ENCODE peak calls at places on chromosomes 12 and 14, in ten cellular contexts. M is PC-9; P is heart left ventricle; E is SK-N-SH; Y is right lobe of liver; B is lower lobe of right lung; Z is effector memory CD4-positive, alpha-beta T cell; U is GM12878; J is RWPE2; I is left ventricle myocardium inferior. T is an unnamed sample.

GRCh38 chr12:75656210-75656609 is 144.8 kb upstream of the KRR1 start:
- DNase-seq in E (no peak), P (no peak), Y (no peak), M (no peak), J (no peak), Z (no peak), B (no peak), I (no peak), U (no peak), T (no peak)

GRCh38 chr12:103771466-103771865 is 69.6 kb downstream of the NT5DC3 start:
- DNase-seq in B (no peak), U (no peak), P (no peak), M (no peak), Z (no peak), I (no peak), Y (peak; percentile 50), E (peak; percentile 61), J (no peak), T (peak; percentile 50)

GRCh38 chr12:88665051-88665450 is 84.8 kb upstream of the KITLG start:
- DNase-seq in I (no peak), P (no peak), B (no peak), Z (no peak), Y (no peak), M (no peak), J (no peak), U (no peak), E (no peak), T (no peak)

GRCh38 chr14:49950275-49951250 is 57.7 kb downstream of the ARF6 start:
- DNase-seq in M (peak; percentile 93), B (peak; percentile 81), J (peak; percentile 98), Z (no peak), U (no peak), Y (peak; percentile 60), P (no peak), I (no peak), E (no peak), T (no peak)

GRCh38 chr12:68609955-68610434 is 704 bp upstream of the RAP1B start:
- DNase-seq in I (no peak), E (peak; percentile 13), U (no peak), Z (no peak), B (no peak), P (no peak), J (no peak), M (no peak), Y (no peak), T (no peak)

GRCh38 chr14:32701475-32701874 is 237.2 kb upstream of the NPAS3 start:
- DNase-seq in I (no peak), Y (no peak), B (no peak), E (no peak), P (no peak), M (no peak), Z (no peak), U (no peak), J (no peak), T (no peak)

GRCh38 chr12:48185181-48185919 is 1.9 kb downstream of the CCDC184 start:
- DNase-seq in U (no peak), E (no peak), Y (no peak), I (no peak), P (no peak), M (no peak), B (no peak), Z (no peak), J (no peak), T (no peak)

GRCh38 chr12:7797698-7798398 is 8.6 kb downstream of the NANOG start:
- DNase-seq in Y (no peak), E (no peak), Z (no peak), P (no peak), M (no peak), I (no peak), B (no peak), J (no peak), U (no peak), T (no peak)

GRCh38 chr14:76929927-76930326 is 98.6 kb downstream of the IRF2BPL start:
- DNase-seq in E (no peak), Y (no peak), Z (peak; percentile 55), I (no peak), B (no peak), P (peak; percentile 58), J (no peak), U (no peak), M (no peak), T (no peak)

GRCh38 chr12:27865421-27865820 is 85.4 kb upstream of the MANSC4 start:
- DNase-seq in I (no peak), P (no peak), E (no peak), J (no peak), B (no peak), U (no peak), M (no peak), Y (no peak), Z (no peak), T (no peak)

GRCh38 chr12:112148031-112148513 is 22.7 kb downstream of the TRAFD1 start:
- DNase-seq in E (no peak), Y (no peak), I (no peak), M (peak; percentile 80), J (no peak), P (no peak), B (no peak), Z (no peak), U (no peak), T (no peak)

GRCh38 chr14:75803768-75804167 is 142.7 kb downstream of the TTLL5 start:
- DNase-seq in B (no peak), J (no peak), E (no peak), Z (no peak), M (no peak), P (no peak), I (no peak), U (no peak), Y (no peak), T (no peak)

GRCh38 chr12:106308611-106309010 is 6.1 kb downstream of the TCP11L2 start:
- DNase-seq in Z (no peak), J (no peak), I (no peak), M (no peak), P (no peak), Y (no peak), B (no peak), U (no peak), E (no peak), T (no peak)

GRCh38 chr12:117485984-117486839 is 124.8 kb upstream of the NOS1 start:
- DNase-seq in M (no peak), E (no peak), U (no peak), J (no peak), B (no peak), P (no peak), Z (no peak), I (no peak), Y (no peak), T (no peak)

GRCh38 chr12:54021432-54022013 is 6.7 kb upstream of the HOXC6 start:
- DNase-seq in Z (no peak), E (no peak), I (no peak), P (no peak), Y (no peak), M (no peak), J (no peak), B (no peak), U (no peak), T (no peak)

GRCh38 chr14:58663494-58664111 is 25.8 kb downstream of the DACT1 start:
- DNase-seq in M (no peak), U (no peak), P (no peak), Z (no peak), I (no peak), J (no peak), B (no peak), Y (no peak), E (peak; percentile 24), T (peak; percentile 56)

GRCh38 chr14:59097681-59098080 is 90.8 kb upstream of the DAAM1 start:
- DNase-seq in B (no peak), J (no peak), Z (no peak), U (no peak), Y (no peak), E (no peak), I (no peak), P (no peak), M (no peak), T (no peak)

GRCh38 chr12:94379479-94380113 is 80.1 kb downstream of the CEP83 start:
- DNase-seq in J (no peak), P (no peak), E (no peak), U (no peak), Y (no peak), M (no peak), I (no peak), Z (no peak), B (no peak), T (no peak)

GRCh38 chr12:11814362-11814761 is 164.9 kb downstream of the ETV6 start:
- DNase-seq in P (no peak), M (peak; percentile 37), U (no peak), Y (no peak), Z (no peak), I (no peak), J (no peak), B (no peak), E (no peak), T (no peak)
- H3K4me1 ChIP-seq in P (peaks cover 4% of the 10 kb centered on the region), M (no peaks in the 10 kb centered on the region), U (peaks cover 41% of the 10 kb centered on the region), Y (no peaks in the 10 kb centered on the region), Z (peaks cover 7% of the 10 kb centered on the region), I (peaks cover 79% of the 10 kb centered on the region), J (peaks cover 7% of the 10 kb centered on the region), B (peaks cover 48% of the 10 kb centered on the region), E (peaks cover 37% of the 10 kb centered on the region), T (peaks cover 4% of the 10 kb centered on the region)

DNA sequence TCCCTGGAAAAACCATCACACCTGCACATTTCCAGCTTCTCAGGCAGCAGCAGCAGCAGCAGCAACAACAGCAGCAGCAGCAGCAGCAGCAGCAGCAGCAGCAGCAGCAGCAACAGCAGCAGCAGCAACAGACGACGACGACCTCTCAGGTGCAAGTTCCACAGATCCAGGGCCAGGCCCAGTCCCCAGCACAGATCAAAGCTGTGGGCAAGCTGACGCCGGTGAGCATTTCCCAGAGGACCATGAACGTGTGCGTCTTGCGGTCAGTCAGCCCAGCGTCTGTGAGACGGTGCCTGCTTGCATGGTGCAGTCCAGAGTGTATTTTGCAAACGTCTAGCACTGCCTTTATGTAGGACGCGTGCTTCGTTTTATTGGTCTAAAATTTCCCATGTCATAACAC is 81.6 kb downstream of the DDX51 start:
- DNase-seq in Z (no peak), I (no peak), U (no peak), E (no peak), B (no peak), J (no peak), Y (no peak), M (no peak), P (no peak), T (no peak)
- H3K36me3 ChIP-seq in Z (peaks cover 23% of the 10 kb centered on the region), I (peaks cover 70% of the 10 kb centered on the region), U (peaks cover 25% of the 10 kb centered on the region), E (peaks cover 65% of the 10 kb centered on the region), B (peaks cover 97% of the 10 kb centered on the region), J (peaks cover 44% of the 10 kb centered on the region), Y (peaks cover 20% of the 10 kb centered on the region), M (peaks cover 17% of the 10 kb centered on the region), P (peaks cover 21% of the 10 kb centered on the region), T (peaks cover 2% of the 10 kb centered on the region)

GRCh38 chr12:6688543-6688999 is 604 bp downstream of the ZNF384 start:
- DNase-seq in Y (peak; percentile 55), P (peak; percentile 53), E (peak; percentile 90), B (peak; percentile 62), I (no peak), J (no peak), U (peak; percentile 48), M (no peak), Z (no peak), T (no peak)
- H3K4me1 ChIP-seq in Y (no peaks in the 10 kb centered on the region), P (peaks cover 7% of the 10 kb centered on the region), E (peaks cover 8% of the 10 kb centered on the region), B (peaks cover 58% of the 10 kb centered on the region), I (peaks cover 55% of the 10 kb centered on the region), J (peaks cover 14% of the 10 kb centered on the region), U (peaks cover 10% of the 10 kb centered on the region), M (peaks cover 27% of the 10 kb centered on the region), Z (peaks cover 20% of the 10 kb centered on the region), T (peaks cover 7% of the 10 kb centered on the region)

DNA sequence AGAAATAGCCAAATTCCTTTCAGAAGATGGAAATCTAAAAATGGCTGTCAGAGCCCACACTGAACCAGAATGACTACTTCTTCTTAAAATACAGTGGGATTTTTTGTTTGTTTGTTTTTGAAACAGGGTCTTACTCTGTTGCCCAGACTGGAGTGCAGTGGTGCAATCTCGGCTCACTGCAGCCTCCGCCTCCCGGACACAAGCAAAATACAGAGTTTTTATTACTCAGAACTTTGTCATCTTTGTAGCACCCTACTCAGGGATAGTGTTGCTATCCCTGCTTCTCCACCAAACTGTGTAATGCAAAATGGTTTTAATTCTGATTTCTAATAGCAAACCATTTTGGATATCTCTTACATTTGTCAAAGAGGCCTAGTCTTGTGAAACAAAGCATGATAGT is 16.4 kb downstream of the ZNF410 start:
- DNase-seq in I (no peak), U (no peak), Y (no peak), J (no peak), Z (no peak), B (no peak), E (no peak), M (no peak), P (no peak), T (no peak)
- H3K36me3 ChIP-seq in I (peaks cover 88% of the 10 kb centered on the region), U (peaks cover 32% of the 10 kb centered on the region), Y (peaks cover 46% of the 10 kb centered on the region), J (peaks cover 94% of the 10 kb centered on the region), Z (peaks cover 57% of the 10 kb centered on the region), B (peaks cover 90% of the 10 kb centered on the region), E (peaks cover 61% of the 10 kb centered on the region), M (peaks cover 46% of the 10 kb centered on the region), P (peaks cover 38% of the 10 kb centered on the region), T (peaks cover 3% of the 10 kb centered on the region)